ENCODE peak calls at places on chromosomes 6 and 20, in nine cellular contexts. M is A549, O is psoas muscle, P is HFFc6, W is lung, A is GM20000, Z is nephron progenitor cell, R is AG09309, K is hepatocyte. E is an unnamed sample.

GRCh38 chr6:168150551-168151444 is 71.8 kb upstream of the FRMD1 start:
- DNase-seq in M (peak), O (no peak), P (no peak), W (peak), A (no peak), Z (peak), R (no peak), K (no peak), E (no peak)

GRCh38 chr6:110459137-110459536 is 17.3 kb downstream of the SLC22A16 start:
- DNase-seq in M (no peak), O (no peak), P (no peak), W (no peak), A (no peak), Z (no peak), R (no peak), K (no peak), E (no peak)

GRCh38 chr6:111982681-111983080 is 71.2 kb upstream of the CCN6 start:
- DNase-seq in M (no peak), O (no peak), P (no peak), W (no peak), A (no peak), Z (no peak), R (no peak), K (no peak), E (no peak)

GRCh38 chr6:130303436-130303835 is 62.4 kb upstream of the TMEM200A start:
- DNase-seq in M (no peak), O (no peak), P (peak), W (no peak), A (no peak), Z (no peak), R (no peak), K (no peak), E (no peak)

GRCh38 chr6:43093361-43094289 is 17.5 kb downstream of the PTK7 start:
- DNase-seq in M (no peak), O (peak), P (peak), W (peak), A (no peak), Z (no peak), R (peak), K (no peak), E (no peak)

GRCh38 chr6:46221221-46221793 is 50.5 kb upstream of the ENPP5 start:
- DNase-seq in M (peak), O (no peak), P (peak), W (no peak), A (peak), Z (no peak), R (peak), K (peak), E (no peak)

GRCh38 chr6:10190042-10190441 is 224.8 kb downstream of the TFAP2A start:
- DNase-seq in M (no peak), O (no peak), P (peak), W (no peak), A (no peak), Z (no peak), R (no peak), K (peak), E (no peak)

GRCh38 chr6:31578461-31579118 is 3.2 kb downstream of the TNF start:
- DNase-seq in M (no peak), O (no peak), P (no peak), W (no peak), A (peak), Z (no peak), R (no peak), K (no peak), E (no peak)

GRCh38 chr6:75849329-75850025 is 100.4 kb downstream of the MYO6 start:
- DNase-seq in M (peak), O (no peak), P (no peak), W (no peak), A (no peak), Z (no peak), R (no peak), K (peak), E (no peak)

GRCh38 chr6:155155787-155156447 is 107.9 kb upstream of the CLDN20 start:
- DNase-seq in M (no peak), O (no peak), P (no peak), W (no peak), A (no peak), Z (no peak), R (no peak), K (no peak), E (no peak)

GRCh38 chr6:37232430-37233017 is 25.0 kb upstream of the TBC1D22B start:
- DNase-seq in M (no peak), O (no peak), P (no peak), W (no peak), A (no peak), Z (no peak), R (no peak), K (no peak), E (no peak)

GRCh38 chr6:43216200-43216599 is 13.1 kb downstream of the DNPH1 start:
- DNase-seq in M (no peak), O (no peak), P (no peak), W (no peak), A (no peak), Z (no peak), R (no peak), K (no peak), E (no peak)

GRCh38 chr20:48875233-48875913 is 46.1 kb upstream of the ARFGEF2 start:
- DNase-seq in M (no peak), O (no peak), P (no peak), W (no peak), A (no peak), Z (no peak), R (no peak), K (no peak), E (no peak)

GRCh38 chr6:113842165-113842564 is 15.0 kb upstream of the MARCKS start:
- DNase-seq in M (no peak), O (no peak), P (peak), W (no peak), A (no peak), Z (no peak), R (no peak), K (no peak), E (no peak)

GRCh38 chr6:31622678-31623077 is 2.2 kb downstream of the PRRC2A start:
- DNase-seq in M (no peak), O (no peak), P (no peak), W (peak), A (no peak), Z (no peak), R (no peak), K (no peak), E (no peak)

GRCh38 chr20:35726759-35727711 is 15.0 kb downstream of the RBM39 start:
- DNase-seq in M (no peak), O (no peak), P (no peak), W (no peak), A (no peak), Z (no peak), R (no peak), K (no peak), E (no peak)

GRCh38 chr20:14716251-14716650 is 378.8 kb upstream of the FLRT3 start:
- DNase-seq in M (no peak), O (no peak), P (no peak), W (no peak), A (no peak), Z (no peak), R (no peak), K (no peak), E (no peak)

GRCh38 chr20:63371346-63371865 is 10.3 kb upstream of the CHRNA4 start:
- DNase-seq in M (no peak), O (no peak), P (no peak), W (no peak), A (no peak), Z (no peak), R (no peak), K (no peak), E (no peak)

GRCh38 chr6:163923658-163924411 is 509.3 kb downstream of the QKI start:
- DNase-seq in M (no peak), O (peak), P (no peak), W (no peak), A (no peak), Z (no peak), R (no peak), K (no peak), E (no peak)

GRCh38 chr6:46263709-46264091 is 92.9 kb upstream of the ENPP5 start:
- DNase-seq in M (no peak), O (no peak), P (peak), W (no peak), A (no peak), Z (no peak), R (peak), K (peak), E (no peak)

GRCh38 chr6:108622601-108623335 is 62.1 kb downstream of the FOXO3 start:
- DNase-seq in M (peak), O (peak), P (peak), W (peak), A (no peak), Z (no peak), R (peak), K (peak), E (no peak)

GRCh38 chr20:53901064-53901463 is 169.3 kb downstream of the BCAS1 start:
- DNase-seq in M (peak), O (no peak), P (peak), W (no peak), A (no peak), Z (no peak), R (no peak), K (peak), E (no peak)

GRCh38 chr6:166614589-166614988 is 12.5 kb downstream of the RPS6KA2 start:
- DNase-seq in M (no peak), O (no peak), P (no peak), W (no peak), A (no peak), Z (no peak), R (no peak), K (no peak), E (no peak)

GRCh38 chr6:108638993-108639392 is 78.3 kb downstream of the FOXO3 start:
- DNase-seq in M (no peak), O (no peak), P (no peak), W (no peak), A (no peak), Z (no peak), R (no peak), K (no peak), E (no peak)

GRCh38 chr6:26235240-26235730 is 129.7 kb upstream of the BTN3A2 start:
- DNase-seq in M (peak), O (no peak), P (no peak), W (no peak), A (no peak), Z (no peak), R (no peak), K (no peak), E (no peak)

GRCh38 chr6:113381957-113382356 is 475.2 kb upstream of the MARCKS start:
- DNase-seq in M (no peak), O (no peak), P (peak), W (no peak), A (peak), Z (no peak), R (no peak), K (no peak), E (no peak)

GRCh38 chr6:33977606-33978438 is 168.1 kb downstream of the GRM4 start:
- DNase-seq in M (no peak), O (no peak), P (no peak), W (no peak), A (no peak), Z (no peak), R (no peak), K (no peak), E (no peak)

GRCh38 chr6:131041814-131042213 is 21.2 kb downstream of the EPB41L2 start:
- DNase-seq in M (no peak), O (no peak), P (no peak), W (no peak), A (no peak), Z (no peak), R (no peak), K (no peak), E (no peak)

GRCh38 chr6:5084192-5084786 is 852 bp upstream of the PPP1R3G start:
- DNase-seq in M (no peak), O (peak), P (no peak), W (no peak), A (peak), Z (peak), R (no peak), K (peak), E (no peak)

GRCh38 chr20:44637042-44637441 is 14.5 kb downstream of the ADA start:
- DNase-seq in M (no peak), O (no peak), P (no peak), W (no peak), A (no peak), Z (no peak), R (no peak), K (no peak), E (no peak)

GRCh38 chr6:43491750-43492661 is 14.6 kb downstream of the TJAP1 start:
- DNase-seq in M (no peak), O (peak), P (peak), W (peak), A (no peak), Z (no peak), R (no peak), K (no peak), E (no peak)

GRCh38 chr20:33702861-33703260 is 16.7 kb upstream of the E2F1 start:
- DNase-seq in M (no peak), O (peak), P (no peak), W (no peak), A (no peak), Z (no peak), R (no peak), K (no peak), E (no peak)

DNA sequence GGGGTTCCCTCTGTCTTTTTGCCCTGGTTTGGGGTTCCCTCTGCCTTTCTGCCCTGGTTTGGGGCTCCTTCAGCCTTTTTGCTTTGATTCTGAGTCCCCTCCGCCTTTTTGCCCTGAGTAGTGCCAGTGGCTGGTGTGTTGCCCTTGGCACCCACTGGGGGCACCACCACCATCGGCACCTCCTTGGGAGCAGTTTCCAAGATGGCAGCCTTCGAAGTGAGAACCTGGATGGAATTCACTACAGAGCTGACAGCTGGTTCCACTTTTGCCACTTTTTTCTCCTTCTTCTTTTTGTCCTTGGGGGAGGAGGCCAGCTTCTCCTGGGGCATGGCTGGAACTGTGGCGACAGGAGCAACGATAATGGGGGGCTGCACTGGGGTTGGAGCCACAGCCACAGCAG is 22.2 kb downstream of the RRBP1 start:
- DNase-seq in M (no peak), O (no peak), P (no peak), W (no peak), A (no peak), Z (no peak), R (no peak), K (no peak), E (no peak)
- TF ChIP-seq CTCF in M (no peak), O (no peak), P (peak), W (no peak), A (no peak), Z (no peak), R (no peak), K (no peak), E (no peak)

DNA sequence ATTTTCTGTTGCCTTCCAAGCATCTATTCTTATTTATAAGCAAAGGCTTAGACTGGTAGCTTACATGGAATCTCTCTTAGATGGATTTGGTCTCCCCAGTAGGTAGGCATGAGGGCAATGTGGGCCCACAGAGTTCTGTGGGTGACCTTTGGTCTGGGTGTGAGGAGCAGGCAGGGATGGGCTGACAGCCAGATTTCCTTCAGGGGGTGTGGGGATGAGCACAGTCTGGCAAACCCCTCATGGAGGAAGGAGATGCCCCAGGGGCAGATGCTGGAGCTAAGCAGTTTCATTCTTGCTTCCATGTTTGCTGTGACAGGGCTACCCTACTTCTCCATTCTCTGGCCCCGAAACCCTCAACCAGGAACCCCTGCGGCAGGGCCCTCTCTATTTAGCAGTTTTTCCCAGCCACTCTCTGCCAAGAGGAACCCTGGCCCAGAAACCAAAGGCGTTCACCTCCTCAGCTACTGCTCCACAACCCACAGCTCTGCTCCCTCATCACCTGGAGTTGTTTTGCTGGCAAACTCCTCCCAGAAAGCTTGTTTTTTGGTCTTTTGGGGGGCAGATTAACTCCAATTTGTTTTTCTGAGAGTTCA is 40.4 kb downstream of the GCLC start:
- DNase-seq in M (no peak), O (no peak), P (no peak), W (no peak), A (no peak), Z (no peak), R (no peak), K (no peak), E (no peak)
- TF ChIP-seq CTCF in M (no peak), O (no peak), P (no peak), W (no peak), A (no peak), Z (no peak), R (no peak), K (no peak), E (no peak)

GRCh38 chr20:10647471-10647870 is 26.3 kb downstream of the JAG1 start:
- DNase-seq in M (no peak), O (no peak), P (no peak), W (no peak), A (peak), Z (no peak), R (no peak), K (peak), E (no peak)
- TF ChIP-seq CTCF in M (peak), O (peak), P (peak), W (no peak), A (no peak), Z (peak), R (peak), K (peak), E (peak)

DNA sequence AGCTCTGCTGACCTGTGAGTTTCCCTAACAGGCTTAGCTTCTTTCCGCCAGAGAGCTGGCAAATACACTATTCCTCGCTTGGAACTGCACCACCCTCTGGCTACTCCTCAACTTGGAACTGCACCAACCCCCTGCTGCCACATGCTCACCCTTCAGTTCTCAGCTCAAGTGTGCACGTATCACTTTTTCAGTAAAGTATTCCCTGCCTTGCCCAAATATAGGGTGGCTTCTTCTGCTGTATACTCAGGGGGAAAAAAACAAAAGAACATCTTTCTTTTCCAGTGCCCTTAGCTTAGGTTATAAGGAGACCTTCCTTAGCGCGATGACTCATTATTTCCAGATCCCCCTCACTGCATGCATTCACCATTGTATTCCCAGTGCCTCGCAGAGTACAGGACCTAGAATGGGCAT is 21.2 kb downstream of the GNAS-AS1 start:
- DNase-seq in M (no peak), O (peak), P (no peak), W (peak), A (no peak), Z (no peak), R (no peak), K (no peak), E (no peak)
- TF ChIP-seq CTCF in M (no peak), O (no peak), P (no peak), W (no peak), A (no peak), Z (no peak), R (no peak), K (no peak), E (no peak)

GRCh38 chr6:81722503-81723223 is 29.8 kb downstream of the TENT5A start:
- DNase-seq in M (no peak), O (no peak), P (no peak), W (no peak), A (no peak), Z (no peak), R (no peak), K (no peak), E (no peak)
- TF ChIP-seq CTCF in M (no peak), O (no peak), P (no peak), W (no peak), A (no peak), Z (no peak), R (no peak), K (no peak), E (no peak)

GRCh38 chr20:23358923-23359572 is 2.9 kb upstream of the GZF1 start:
- DNase-seq in M (no peak), O (no peak), P (no peak), W (no peak), A (no peak), Z (no peak), R (no peak), K (peak), E (no peak)
- TF ChIP-seq CTCF in M (no peak), O (no peak), P (no peak), W (no peak), A (no peak), Z (no peak), R (no peak), K (no peak), E (no peak)

GRCh38 chr6:149423946-149424440 is 23.9 kb downstream of the SUMO4 start:
- DNase-seq in M (no peak), O (no peak), P (no peak), W (no peak), A (no peak), Z (no peak), R (no peak), K (no peak), E (no peak)

GRCh38 chr6:149425754-149426153 is 25.7 kb downstream of the SUMO4 start:
- DNase-seq in M (no peak), O (no peak), P (no peak), W (no peak), A (no peak), Z (no peak), R (no peak), K (no peak), E (no peak)

GRCh38 chr6:149422581-149422980 is 22.5 kb downstream of the SUMO4 start:
- DNase-seq in M (no peak), O (no peak), P (no peak), W (no peak), A (no peak), Z (no peak), R (no peak), K (no peak), E (no peak)

GRCh38 chr6:149428606-149429005 is 28.5 kb downstream of the SUMO4 start:
- DNase-seq in M (no peak), O (no peak), P (no peak), W (no peak), A (no peak), Z (no peak), R (no peak), K (no peak), E (no peak)

GRCh38 chr6:149425224-149425623 is 25.2 kb downstream of the SUMO4 start:
- DNase-seq in M (no peak), O (no peak), P (no peak), W (no peak), A (no peak), Z (no peak), R (no peak), K (no peak), E (no peak)
- TF ChIP-seq CTCF in M (no peak), O (no peak), P (no peak), W (no peak), A (no peak), Z (no peak), R (no peak), K (no peak), E (no peak)